ENCODE peak calls at places on chromosomes 4 and X, in six cellular contexts. K is GM19239; E is CD8-positive, alpha-beta memory T cell; G is sciatic nerve; I is amniotic stem cell; V is HEK293T. X is an unnamed sample.
A peak's percentile ranks its signal among the peaks of the same experiment; 100 is the strongest.

GRCh38 chrX:10628906-10629305 is 8.5 kb upstream of the MID1 start:
- DNase-seq in K (no peak), G (no peak), V (no peak), E (no peak), I (no peak), X (no peak)

GRCh38 chrX:10016516-10017132 is 49.5 kb downstream of the CLDN34 start:
- DNase-seq in K (no peak), V (no peak), G (no peak), I (no peak), E (no peak), X (no peak)

GRCh38 chr4:54473077-54473545 is 184.6 kb upstream of the KIT start:
- DNase-seq in I (no peak), K (no peak), E (no peak), V (no peak), G (no peak), X (peak; percentile 83)

GRCh38 chr4:69497081-69497480 is 1.4 kb upstream of the UGT2B4 start:
- DNase-seq in G (no peak), K (no peak), I (no peak), E (no peak), V (no peak), X (no peak)

GRCh38 chr4:25884040-25884788 is 21.4 kb upstream of the SEL1L3 start:
- DNase-seq in K (no peak), E (no peak), G (no peak), V (no peak), I (no peak), X (no peak)

GRCh38 chr4:47696823-47697222 is 141.0 kb downstream of the CORIN start:
- DNase-seq in G (no peak), E (no peak), K (no peak), I (no peak), V (no peak), X (no peak)

GRCh38 chr4:38949416-38950051 is 81.9 kb downstream of the FAM114A1 start:
- DNase-seq in E (peak; percentile 68), V (no peak), G (no peak), K (no peak), I (no peak), X (no peak)

GRCh38 chrX:116317409-116317808 is 119.0 kb upstream of the SLC6A14 start:
- DNase-seq in K (no peak), E (no peak), I (no peak), G (no peak), V (no peak), X (no peak)

GRCh38 chr4:185128272-185129119 is 14.6 kb upstream of the SLC25A4 start:
- DNase-seq in K (peak; percentile 25), G (no peak), E (peak; percentile 52), V (peak; percentile 32), I (no peak), X (no peak)

GRCh38 chr4:25795566-25796454 is 67.0 kb downstream of the SEL1L3 start:
- DNase-seq in V (no peak), G (no peak), K (no peak), I (peak; percentile 55), E (no peak), X (no peak)

GRCh38 chrX:120207009-120207610 is 43.5 kb upstream of the ZBTB33 start:
- DNase-seq in E (no peak), V (no peak), I (no peak), K (no peak), G (no peak), X (no peak)

GRCh38 chrX:103480526-103480925 is 38.8 kb downstream of the RAB40A start:
- DNase-seq in E (no peak), G (no peak), K (no peak), V (no peak), I (no peak), X (no peak)

GRCh38 chr4:174316954-174317353 is 33.2 kb downstream of the CEP44 start:
- DNase-seq in E (no peak), G (no peak), K (no peak), V (no peak), I (no peak), X (no peak)

GRCh38 chr4:144948009-144948408 is 150.0 kb downstream of the ANAPC10 start:
- DNase-seq in E (no peak), K (no peak), G (no peak), I (no peak), V (no peak), X (no peak)

GRCh38 chr4:82798168-82799005 is at the start of gene SCD5:
- DNase-seq in V (peak; percentile 66), K (peak; percentile 81), G (peak; percentile 85), E (peak; percentile 78), I (peak; percentile 74), X (peak; percentile 83)

GRCh38 chr4:54937501-54937900 is 187.9 kb downstream of the KDR start:
- DNase-seq in G (no peak), I (no peak), V (no peak), E (no peak), K (no peak), X (no peak)

GRCh38 chr4:163343604-163344146 is at the start of gene NPY5R:
- DNase-seq in I (no peak), K (no peak), E (no peak), V (peak; percentile 18), G (no peak), X (no peak)

GRCh38 chrX:18353931-18354368 is 538 bp downstream of the SCML2 start:
- DNase-seq in I (no peak), K (no peak), G (no peak), V (peak; percentile 39), E (no peak), X (peak; percentile 48)

GRCh38 chrX:13008189-13008533 is 33.3 kb downstream of the TMSB4X start:
- DNase-seq in G (no peak), E (no peak), K (no peak), I (no peak), V (no peak), X (no peak)

GRCh38 chr4:2281575-2282343 is 19.9 kb upstream of the MXD4 start:
- DNase-seq in I (no peak), V (no peak), E (peak; percentile 95), G (no peak), K (peak; percentile 46), X (no peak)

GRCh38 chr4:77240469-77241066 is 83.6 kb downstream of the CCNG2 start:
- DNase-seq in G (peak; percentile 77), E (peak; percentile 55), V (peak; percentile 86), I (peak; percentile 34), K (peak; percentile 65), X (peak; percentile 79)

GRCh38 chrX:102835504-102836146 is 101.4 kb upstream of the RAB40AL start:
- DNase-seq in I (peak; percentile 1), V (peak; percentile 40), G (no peak), K (no peak), E (no peak), X (peak; percentile 11)

GRCh38 chrX:41027388-41027787 is 57.9 kb upstream of the USP9X start:
- DNase-seq in I (no peak), G (no peak), K (no peak), E (no peak), V (no peak), X (no peak)

GRCh38 chr4:76955187-76955586 is 5.6 kb downstream of the SEPTIN11 start:
- DNase-seq in K (no peak), V (no peak), I (no peak), E (no peak), G (no peak), X (no peak)

X was measured in K562.